ENCODE peak calls at places on chromosomes 4 and X, in six cellular contexts. One of them, this sample, is unnamed.

GRCh38 chrX:70219938-70220764 is 14.3 kb upstream of the AWAT1 start:
- DNase-seq in endothelial cell of umbilical vein: peak; percentile 47
- DNase-seq in CD4-positive, CD25-positive, alpha-beta regulatory T cell: no peak
- DNase-seq in tibial nerve: peak; percentile 5
- DNase-seq in right atrium auricular region: no peak
- DNase-seq in hepatocyte: peak; percentile 73
- DNase-seq in this sample: no peak

GRCh38 chrX:130975947-130976346 is 72.9 kb upstream of the ENOX2 start:
- DNase-seq in endothelial cell of umbilical vein: peak; percentile 60
- DNase-seq in CD4-positive, CD25-positive, alpha-beta regulatory T cell: peak; percentile 10
- DNase-seq in tibial nerve: peak; percentile 16
- DNase-seq in right atrium auricular region: no peak
- DNase-seq in hepatocyte: peak; percentile 70
- DNase-seq in this sample: no peak

GRCh38 chr4:20662851-20663250 is 37.4 kb upstream of the PACRGL start:
- DNase-seq in hepatocyte: no peak
- DNase-seq in tibial nerve: no peak
- DNase-seq in endothelial cell of umbilical vein: peak; percentile 84
- DNase-seq in CD4-positive, CD25-positive, alpha-beta regulatory T cell: no peak
- DNase-seq in right atrium auricular region: no peak
- DNase-seq in this sample: no peak

GRCh38 chr4:113831469-113831868 is 69.9 kb upstream of the CAMK2D start:
- DNase-seq in right atrium auricular region: no peak
- DNase-seq in endothelial cell of umbilical vein: no peak
- DNase-seq in CD4-positive, CD25-positive, alpha-beta regulatory T cell: no peak
- DNase-seq in tibial nerve: no peak
- DNase-seq in hepatocyte: no peak
- DNase-seq in this sample: no peak

GRCh38 chrX:117808413-117808812 is 308.2 kb downstream of the KLHL13 start:
- DNase-seq in tibial nerve: no peak
- DNase-seq in hepatocyte: no peak
- DNase-seq in right atrium auricular region: no peak
- DNase-seq in endothelial cell of umbilical vein: no peak
- DNase-seq in CD4-positive, CD25-positive, alpha-beta regulatory T cell: no peak
- DNase-seq in this sample: no peak

GRCh38 chr4:83223781-83224180 is 60.8 kb downstream of the COQ2 start:
- DNase-seq in tibial nerve: no peak
- DNase-seq in CD4-positive, CD25-positive, alpha-beta regulatory T cell: no peak
- DNase-seq in right atrium auricular region: no peak
- DNase-seq in endothelial cell of umbilical vein: no peak
- DNase-seq in hepatocyte: no peak
- DNase-seq in this sample: no peak

GRCh38 chr4:25928956-25929336 is 14.9 kb downstream of the SMIM20 start:
- DNase-seq in tibial nerve: no peak
- DNase-seq in right atrium auricular region: no peak
- DNase-seq in CD4-positive, CD25-positive, alpha-beta regulatory T cell: no peak
- DNase-seq in hepatocyte: no peak
- DNase-seq in endothelial cell of umbilical vein: peak; percentile 38
- DNase-seq in this sample: no peak

GRCh38 chrX:2935364-2935748 is 6.2 kb upstream of the ARSD start:
- DNase-seq in CD4-positive, CD25-positive, alpha-beta regulatory T cell: no peak
- DNase-seq in endothelial cell of umbilical vein: no peak
- DNase-seq in right atrium auricular region: no peak
- DNase-seq in tibial nerve: no peak
- DNase-seq in hepatocyte: no peak
- DNase-seq in this sample: no peak

GRCh38 chr4:157775971-157776370 is 396.9 kb downstream of the GASK1B start:
- DNase-seq in CD4-positive, CD25-positive, alpha-beta regulatory T cell: no peak
- DNase-seq in endothelial cell of umbilical vein: no peak
- DNase-seq in tibial nerve: no peak
- DNase-seq in hepatocyte: no peak
- DNase-seq in right atrium auricular region: no peak
- DNase-seq in this sample: no peak

GRCh38 chrX:40173662-40174593 is 76.2 kb upstream of the BCOR start:
- DNase-seq in CD4-positive, CD25-positive, alpha-beta regulatory T cell: peak; percentile 49
- DNase-seq in hepatocyte: peak; percentile 76
- DNase-seq in endothelial cell of umbilical vein: peak; percentile 45
- DNase-seq in right atrium auricular region: no peak
- DNase-seq in tibial nerve: no peak
- DNase-seq in this sample: no peak

GRCh38 chr4:78689224-78689623 is 86.9 kb upstream of the BMP2K start:
- DNase-seq in tibial nerve: no peak
- DNase-seq in CD4-positive, CD25-positive, alpha-beta regulatory T cell: no peak
- DNase-seq in hepatocyte: no peak
- DNase-seq in right atrium auricular region: no peak
- DNase-seq in endothelial cell of umbilical vein: no peak
- DNase-seq in this sample: no peak

GRCh38 chrX:70434914-70435586 is 9.6 kb upstream of the DLG3 start:
- DNase-seq in right atrium auricular region: no peak
- DNase-seq in endothelial cell of umbilical vein: no peak
- DNase-seq in hepatocyte: no peak
- DNase-seq in CD4-positive, CD25-positive, alpha-beta regulatory T cell: no peak
- DNase-seq in tibial nerve: no peak
- DNase-seq in this sample: peak; percentile 12

GRCh38 chr4:40563401-40563800 is 66.3 kb downstream of the RBM47 start:
- DNase-seq in tibial nerve: no peak
- DNase-seq in endothelial cell of umbilical vein: no peak
- DNase-seq in right atrium auricular region: no peak
- DNase-seq in hepatocyte: no peak
- DNase-seq in CD4-positive, CD25-positive, alpha-beta regulatory T cell: no peak
- DNase-seq in this sample: no peak

GRCh38 chr4:40564004-40564403 is 65.7 kb downstream of the RBM47 start:
- DNase-seq in tibial nerve: no peak
- DNase-seq in right atrium auricular region: no peak
- DNase-seq in hepatocyte: no peak
- DNase-seq in endothelial cell of umbilical vein: no peak
- DNase-seq in CD4-positive, CD25-positive, alpha-beta regulatory T cell: no peak
- DNase-seq in this sample: no peak

GRCh38 chr4:40564815-40565505 is 64.7 kb downstream of the RBM47 start:
- DNase-seq in hepatocyte: no peak
- DNase-seq in right atrium auricular region: no peak
- DNase-seq in tibial nerve: no peak
- DNase-seq in CD4-positive, CD25-positive, alpha-beta regulatory T cell: no peak
- DNase-seq in endothelial cell of umbilical vein: no peak
- DNase-seq in this sample: no peak

GRCh38 chr4:40562208-40562607 is 67.5 kb downstream of the RBM47 start:
- DNase-seq in tibial nerve: no peak
- DNase-seq in endothelial cell of umbilical vein: no peak
- DNase-seq in CD4-positive, CD25-positive, alpha-beta regulatory T cell: no peak
- DNase-seq in hepatocyte: no peak
- DNase-seq in right atrium auricular region: no peak
- DNase-seq in this sample: no peak

DNA sequence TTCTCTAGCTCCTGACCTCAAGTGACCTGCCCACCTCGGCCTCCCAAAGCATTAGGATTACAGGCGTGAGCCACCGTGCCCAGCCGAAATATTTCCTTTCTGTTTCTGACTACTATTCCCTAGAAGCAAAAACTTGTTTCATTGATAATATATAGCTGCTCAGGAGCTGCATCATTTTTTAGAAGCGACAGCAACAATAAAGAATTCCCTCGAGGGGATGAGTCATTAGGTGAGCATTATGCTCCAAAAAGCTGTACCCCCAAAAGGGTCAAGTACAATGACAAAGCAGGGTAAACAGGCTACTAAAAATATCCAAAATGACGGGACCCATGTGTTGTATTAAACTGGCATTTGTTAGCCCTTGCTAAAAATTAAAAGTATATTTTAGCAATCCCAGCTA is 67.0 kb downstream of the RBM47 start:
- DNase-seq in endothelial cell of umbilical vein: no peak
- DNase-seq in tibial nerve: no peak
- DNase-seq in hepatocyte: no peak
- DNase-seq in CD4-positive, CD25-positive, alpha-beta regulatory T cell: no peak
- DNase-seq in right atrium auricular region: no peak
- DNase-seq in this sample: no peak
- H3K4me1 ChIP-seq in endothelial cell of umbilical vein: no peaks in the 10 kb centered on the region
- H3K4me1 ChIP-seq in tibial nerve: no peaks in the 10 kb centered on the region
- H3K4me1 ChIP-seq in hepatocyte: peaks cover 26% of the 10 kb centered on the region
- H3K4me1 ChIP-seq in CD4-positive, CD25-positive, alpha-beta regulatory T cell: no peaks in the 10 kb centered on the region
- H3K4me1 ChIP-seq in right atrium auricular region: no peaks in the 10 kb centered on the region
- H3K4me1 ChIP-seq in this sample: no peaks in the 10 kb centered on the region

GRCh38 chr4:184384810-184385557 is 89.4 kb downstream of the IRF2 start:
- DNase-seq in endothelial cell of umbilical vein: no peak
- DNase-seq in tibial nerve: no peak
- DNase-seq in CD4-positive, CD25-positive, alpha-beta regulatory T cell: no peak
- DNase-seq in hepatocyte: no peak
- DNase-seq in right atrium auricular region: no peak
- DNase-seq in this sample: no peak

GRCh38 chr4:184386271-184386781 is 88.0 kb downstream of the IRF2 start:
- DNase-seq in tibial nerve: no peak
- DNase-seq in CD4-positive, CD25-positive, alpha-beta regulatory T cell: no peak
- DNase-seq in right atrium auricular region: no peak
- DNase-seq in hepatocyte: peak; percentile 69
- DNase-seq in endothelial cell of umbilical vein: no peak
- DNase-seq in this sample: no peak

GRCh38 chr4:184387351-184387750 is 87.0 kb downstream of the IRF2 start:
- DNase-seq in hepatocyte: no peak
- DNase-seq in tibial nerve: no peak
- DNase-seq in CD4-positive, CD25-positive, alpha-beta regulatory T cell: no peak
- DNase-seq in right atrium auricular region: no peak
- DNase-seq in endothelial cell of umbilical vein: no peak
- DNase-seq in this sample: no peak

GRCh38 chr4:184384056-184384809 is 90.1 kb downstream of the IRF2 start:
- DNase-seq in tibial nerve: peak; percentile 71
- DNase-seq in CD4-positive, CD25-positive, alpha-beta regulatory T cell: peak; percentile 15
- DNase-seq in right atrium auricular region: peak; percentile 73
- DNase-seq in endothelial cell of umbilical vein: peak; percentile 74
- DNase-seq in hepatocyte: peak; percentile 72
- DNase-seq in this sample: peak; percentile 11

DNA sequence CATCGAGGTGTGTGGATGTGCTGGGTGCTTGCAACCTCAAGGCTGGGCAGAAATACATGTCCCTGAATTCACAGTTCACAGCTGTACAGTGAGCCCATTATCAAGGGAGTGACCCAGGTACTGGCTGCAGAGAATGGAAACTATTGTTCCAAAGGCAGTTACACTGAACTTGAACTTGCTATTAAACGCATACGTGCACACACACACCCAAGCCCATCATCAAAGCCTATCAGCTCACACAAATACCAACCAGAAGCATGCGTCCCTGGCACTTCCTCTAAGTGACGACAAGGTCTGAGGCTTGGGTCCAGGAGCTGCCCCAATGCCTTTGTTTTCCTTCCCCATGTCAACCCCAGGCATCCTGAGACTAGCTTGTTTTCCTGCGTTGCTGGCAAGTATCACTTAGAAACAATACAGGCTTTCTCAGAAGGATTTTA is 88.6 kb downstream of the IRF2 start:
- DNase-seq in hepatocyte: peak; percentile 58
- DNase-seq in CD4-positive, CD25-positive, alpha-beta regulatory T cell: no peak
- DNase-seq in right atrium auricular region: no peak
- DNase-seq in tibial nerve: no peak
- DNase-seq in endothelial cell of umbilical vein: peak; percentile 69
- DNase-seq in this sample: no peak
- H3K4me1 ChIP-seq in hepatocyte: peaks cover 58% of the 10 kb centered on the region
- H3K4me1 ChIP-seq in CD4-positive, CD25-positive, alpha-beta regulatory T cell: peaks cover 45% of the 10 kb centered on the region
- H3K4me1 ChIP-seq in right atrium auricular region: peaks cover 84% of the 10 kb centered on the region
- H3K4me1 ChIP-seq in tibial nerve: peaks cover 54% of the 10 kb centered on the region
- H3K4me1 ChIP-seq in endothelial cell of umbilical vein: peaks cover 52% of the 10 kb centered on the region
- H3K4me1 ChIP-seq in this sample: peaks cover 47% of the 10 kb centered on the region

DNA sequence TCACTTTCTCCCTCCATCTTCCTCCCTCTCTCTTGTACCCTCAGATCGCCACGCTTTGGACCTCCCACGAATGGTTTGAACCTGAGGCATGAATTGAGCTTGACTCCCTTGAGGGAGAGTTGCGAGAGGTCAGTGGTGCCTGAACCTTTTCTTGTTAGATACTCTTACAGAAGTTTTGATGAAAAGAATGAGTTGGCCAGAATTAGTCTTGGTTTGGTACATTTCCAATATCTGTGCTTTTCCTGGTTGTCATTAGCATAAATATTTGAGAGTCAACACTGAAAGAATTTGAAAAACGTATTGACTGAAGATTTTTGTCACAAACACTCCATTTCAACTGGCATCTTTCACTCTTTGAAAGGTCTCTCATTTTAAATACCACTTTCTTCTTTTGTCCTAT is 510.6 kb upstream of the DIPK2B start:
- DNase-seq in CD4-positive, CD25-positive, alpha-beta regulatory T cell: no peak
- DNase-seq in endothelial cell of umbilical vein: peak; percentile 8
- DNase-seq in tibial nerve: no peak
- DNase-seq in hepatocyte: no peak
- DNase-seq in right atrium auricular region: no peak
- DNase-seq in this sample: no peak
- H3K4me1 ChIP-seq in CD4-positive, CD25-positive, alpha-beta regulatory T cell: peaks cover 3% of the 10 kb centered on the region
- H3K4me1 ChIP-seq in endothelial cell of umbilical vein: peaks cover 66% of the 10 kb centered on the region
- H3K4me1 ChIP-seq in tibial nerve: no peaks in the 10 kb centered on the region
- H3K4me1 ChIP-seq in hepatocyte: no peaks in the 10 kb centered on the region
- H3K4me1 ChIP-seq in right atrium auricular region: no peaks in the 10 kb centered on the region
- H3K4me1 ChIP-seq in this sample: no peaks in the 10 kb centered on the region

DNA sequence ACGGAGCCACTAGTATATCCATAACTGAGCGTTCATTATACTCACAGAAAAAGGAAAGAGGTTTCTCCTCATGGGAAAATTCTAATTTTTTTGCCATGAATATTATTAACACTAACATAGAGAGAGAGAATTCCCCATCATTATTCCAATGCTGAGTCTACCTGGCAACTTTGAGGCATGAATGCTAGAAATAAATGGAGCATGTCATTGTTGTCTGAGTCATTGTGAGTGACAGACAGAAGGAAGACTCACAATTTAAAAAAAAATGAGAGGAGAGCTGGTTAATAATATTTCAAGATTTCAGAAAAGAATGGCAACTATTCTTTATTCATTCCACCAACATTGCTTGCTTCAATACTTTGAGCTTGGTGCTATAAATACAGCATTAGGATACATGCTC is 170.3 kb upstream of the HS3ST1 start:
- DNase-seq in CD4-positive, CD25-positive, alpha-beta regulatory T cell: no peak
- DNase-seq in tibial nerve: no peak
- DNase-seq in hepatocyte: no peak
- DNase-seq in endothelial cell of umbilical vein: no peak
- DNase-seq in right atrium auricular region: no peak
- DNase-seq in this sample: no peak
- H3K4me1 ChIP-seq in CD4-positive, CD25-positive, alpha-beta regulatory T cell: no peaks in the 10 kb centered on the region
- H3K4me1 ChIP-seq in tibial nerve: no peaks in the 10 kb centered on the region
- H3K4me1 ChIP-seq in hepatocyte: no peaks in the 10 kb centered on the region
- H3K4me1 ChIP-seq in endothelial cell of umbilical vein: no peaks in the 10 kb centered on the region
- H3K4me1 ChIP-seq in right atrium auricular region: peaks cover 7% of the 10 kb centered on the region
- H3K4me1 ChIP-seq in this sample: no peaks in the 10 kb centered on the region

GRCh38 chrX:120660638-120661037 is 30.8 kb upstream of the C1GALT1C1 start:
- DNase-seq in endothelial cell of umbilical vein: no peak
- DNase-seq in hepatocyte: no peak
- DNase-seq in right atrium auricular region: no peak
- DNase-seq in tibial nerve: no peak
- DNase-seq in CD4-positive, CD25-positive, alpha-beta regulatory T cell: no peak
- DNase-seq in this sample: no peak
- H3K4me1 ChIP-seq in endothelial cell of umbilical vein: peaks cover 2% of the 10 kb centered on the region
- H3K4me1 ChIP-seq in hepatocyte: no peaks in the 10 kb centered on the region
- H3K4me1 ChIP-seq in right atrium auricular region: no peaks in the 10 kb centered on the region
- H3K4me1 ChIP-seq in tibial nerve: no peaks in the 10 kb centered on the region
- H3K4me1 ChIP-seq in CD4-positive, CD25-positive, alpha-beta regulatory T cell: no peaks in the 10 kb centered on the region
- H3K4me1 ChIP-seq in this sample: no peaks in the 10 kb centered on the region

GRCh38 chr4:43864616-43865146 is 583.9 kb downstream of the KCTD8 start:
- DNase-seq in CD4-positive, CD25-positive, alpha-beta regulatory T cell: no peak
- DNase-seq in tibial nerve: no peak
- DNase-seq in hepatocyte: no peak
- DNase-seq in endothelial cell of umbilical vein: no peak
- DNase-seq in right atrium auricular region: no peak
- DNase-seq in this sample: no peak
- H3K4me1 ChIP-seq in CD4-positive, CD25-positive, alpha-beta regulatory T cell: no peaks in the 10 kb centered on the region
- H3K4me1 ChIP-seq in tibial nerve: no peaks in the 10 kb centered on the region
- H3K4me1 ChIP-seq in hepatocyte: no peaks in the 10 kb centered on the region
- H3K4me1 ChIP-seq in endothelial cell of umbilical vein: no peaks in the 10 kb centered on the region
- H3K4me1 ChIP-seq in right atrium auricular region: no peaks in the 10 kb centered on the region
- H3K4me1 ChIP-seq in this sample: no peaks in the 10 kb centered on the region

This sample was measured in CD8-positive, alpha-beta memory T cell.